ENCODE peak calls at places on chromosomes 6 and 20, in ten cellular contexts. One of them, this sample, is unnamed.

GRCh38 chr6:80523029-80523428 is 416.6 kb downstream of the BCKDHB start:
- DNase-seq in progenitor cell of endocrine pancreas: no peak
- DNase-seq in fibroblast of the aortic adventitia: peak; percentile 87
- DNase-seq in pancreas: no peak
- DNase-seq in right atrium auricular region: no peak
- DNase-seq in left lung: no peak
- DNase-seq in cardiac muscle cell: no peak
- DNase-seq in upper lobe of right lung: no peak
- DNase-seq in heart left ventricle: no peak
- DNase-seq in K562: no peak
- DNase-seq in this sample: no peak

GRCh38 chr20:39076958-39077357 is 114.8 kb downstream of the DHX35 start:
- DNase-seq in progenitor cell of endocrine pancreas: no peak
- DNase-seq in fibroblast of the aortic adventitia: no peak
- DNase-seq in pancreas: no peak
- DNase-seq in right atrium auricular region: no peak
- DNase-seq in left lung: no peak
- DNase-seq in cardiac muscle cell: no peak
- DNase-seq in upper lobe of right lung: no peak
- DNase-seq in heart left ventricle: no peak
- DNase-seq in K562: no peak
- DNase-seq in this sample: no peak

GRCh38 chr6:53587291-53587690 is 42.4 kb upstream of the GCLC start:
- DNase-seq in progenitor cell of endocrine pancreas: no peak
- DNase-seq in fibroblast of the aortic adventitia: no peak
- DNase-seq in pancreas: no peak
- DNase-seq in right atrium auricular region: no peak
- DNase-seq in left lung: no peak
- DNase-seq in cardiac muscle cell: no peak
- DNase-seq in upper lobe of right lung: no peak
- DNase-seq in heart left ventricle: no peak
- DNase-seq in K562: no peak
- DNase-seq in this sample: no peak

GRCh38 chr20:58086763-58087566 is 141.5 kb downstream of the ANKRD60 start:
- DNase-seq in progenitor cell of endocrine pancreas: peak; percentile 27
- DNase-seq in fibroblast of the aortic adventitia: peak; percentile 42
- DNase-seq in pancreas: no peak
- DNase-seq in right atrium auricular region: no peak
- DNase-seq in left lung: no peak
- DNase-seq in cardiac muscle cell: peak; percentile 39
- DNase-seq in upper lobe of right lung: no peak
- DNase-seq in heart left ventricle: peak; percentile 38
- DNase-seq in K562: peak; percentile 54
- DNase-seq in this sample: peak; percentile 26

GRCh38 chr6:170291271-170292110 is 613 bp upstream of the DLL1 start:
- DNase-seq in progenitor cell of endocrine pancreas: peak; percentile 45
- DNase-seq in fibroblast of the aortic adventitia: no peak
- DNase-seq in pancreas: no peak
- DNase-seq in right atrium auricular region: peak; percentile 66
- DNase-seq in left lung: no peak
- DNase-seq in cardiac muscle cell: peak; percentile 72
- DNase-seq in upper lobe of right lung: peak; percentile 79
- DNase-seq in heart left ventricle: peak; percentile 79
- DNase-seq in K562: no peak
- DNase-seq in this sample: no peak

GRCh38 chr20:13510837-13511488 is 127.8 kb downstream of the TASP1 start:
- DNase-seq in progenitor cell of endocrine pancreas: no peak
- DNase-seq in fibroblast of the aortic adventitia: peak; percentile 78
- DNase-seq in pancreas: no peak
- DNase-seq in right atrium auricular region: no peak
- DNase-seq in left lung: no peak
- DNase-seq in cardiac muscle cell: no peak
- DNase-seq in upper lobe of right lung: no peak
- DNase-seq in heart left ventricle: no peak
- DNase-seq in K562: no peak
- DNase-seq in this sample: no peak

GRCh38 chr20:6178537-6178936 is 55.7 kb upstream of the FERMT1 start:
- DNase-seq in progenitor cell of endocrine pancreas: no peak
- DNase-seq in fibroblast of the aortic adventitia: peak; percentile 63
- DNase-seq in pancreas: no peak
- DNase-seq in right atrium auricular region: no peak
- DNase-seq in left lung: no peak
- DNase-seq in cardiac muscle cell: peak; percentile 67
- DNase-seq in upper lobe of right lung: no peak
- DNase-seq in heart left ventricle: no peak
- DNase-seq in K562: no peak
- DNase-seq in this sample: peak; percentile 16

GRCh38 chr20:10337291-10337690 is 96.7 kb downstream of the MKKS start:
- DNase-seq in progenitor cell of endocrine pancreas: no peak
- DNase-seq in fibroblast of the aortic adventitia: no peak
- DNase-seq in pancreas: no peak
- DNase-seq in right atrium auricular region: no peak
- DNase-seq in left lung: no peak
- DNase-seq in cardiac muscle cell: no peak
- DNase-seq in upper lobe of right lung: no peak
- DNase-seq in heart left ventricle: no peak
- DNase-seq in K562: no peak
- DNase-seq in this sample: no peak

GRCh38 chr6:147787407-147787806 is 278.9 kb downstream of the SAMD5 start:
- DNase-seq in progenitor cell of endocrine pancreas: no peak
- DNase-seq in fibroblast of the aortic adventitia: no peak
- DNase-seq in pancreas: no peak
- DNase-seq in right atrium auricular region: no peak
- DNase-seq in left lung: no peak
- DNase-seq in cardiac muscle cell: no peak
- DNase-seq in upper lobe of right lung: no peak
- DNase-seq in heart left ventricle: no peak
- DNase-seq in K562: no peak
- DNase-seq in this sample: no peak

GRCh38 chr6:106510090-106510970 is 119.0 kb downstream of the RTN4IP1 start:
- DNase-seq in progenitor cell of endocrine pancreas: no peak
- DNase-seq in fibroblast of the aortic adventitia: peak; percentile 33
- DNase-seq in pancreas: peak; percentile 44
- DNase-seq in right atrium auricular region: no peak
- DNase-seq in left lung: peak; percentile 87
- DNase-seq in cardiac muscle cell: peak; percentile 42
- DNase-seq in upper lobe of right lung: peak; percentile 92
- DNase-seq in heart left ventricle: peak; percentile 30
- DNase-seq in K562: no peak
- DNase-seq in this sample: no peak

GRCh38 chr6:73513496-73513854 is 7.4 kb downstream of the EEF1A1 start:
- DNase-seq in progenitor cell of endocrine pancreas: no peak
- DNase-seq in fibroblast of the aortic adventitia: peak; percentile 37
- DNase-seq in pancreas: no peak
- DNase-seq in right atrium auricular region: no peak
- DNase-seq in left lung: no peak
- DNase-seq in cardiac muscle cell: no peak
- DNase-seq in upper lobe of right lung: no peak
- DNase-seq in heart left ventricle: no peak
- DNase-seq in K562: no peak
- DNase-seq in this sample: peak; percentile 38

GRCh38 chr6:73514746-73515110 is 6.1 kb downstream of the EEF1A1 start:
- DNase-seq in progenitor cell of endocrine pancreas: no peak
- DNase-seq in fibroblast of the aortic adventitia: peak; percentile 34
- DNase-seq in pancreas: no peak
- DNase-seq in right atrium auricular region: no peak
- DNase-seq in left lung: no peak
- DNase-seq in cardiac muscle cell: no peak
- DNase-seq in upper lobe of right lung: no peak
- DNase-seq in heart left ventricle: no peak
- DNase-seq in K562: no peak
- DNase-seq in this sample: no peak

GRCh38 chr6:73511796-73512195 is 9.0 kb downstream of the EEF1A1 start:
- DNase-seq in progenitor cell of endocrine pancreas: no peak
- DNase-seq in fibroblast of the aortic adventitia: no peak
- DNase-seq in pancreas: no peak
- DNase-seq in right atrium auricular region: no peak
- DNase-seq in left lung: no peak
- DNase-seq in cardiac muscle cell: no peak
- DNase-seq in upper lobe of right lung: no peak
- DNase-seq in heart left ventricle: no peak
- DNase-seq in K562: no peak
- DNase-seq in this sample: no peak

GRCh38 chr6:73516712-73517489 is 3.9 kb downstream of the EEF1A1 start:
- DNase-seq in progenitor cell of endocrine pancreas: no peak
- DNase-seq in fibroblast of the aortic adventitia: peak; percentile 49
- DNase-seq in pancreas: no peak
- DNase-seq in right atrium auricular region: no peak
- DNase-seq in left lung: no peak
- DNase-seq in cardiac muscle cell: no peak
- DNase-seq in upper lobe of right lung: no peak
- DNase-seq in heart left ventricle: no peak
- DNase-seq in K562: no peak
- DNase-seq in this sample: no peak

GRCh38 chr6:73515204-73516101 is 5.4 kb downstream of the EEF1A1 start:
- DNase-seq in progenitor cell of endocrine pancreas: no peak
- DNase-seq in fibroblast of the aortic adventitia: peak; percentile 93
- DNase-seq in pancreas: peak; percentile 41
- DNase-seq in right atrium auricular region: no peak
- DNase-seq in left lung: no peak
- DNase-seq in cardiac muscle cell: peak; percentile 79
- DNase-seq in upper lobe of right lung: no peak
- DNase-seq in heart left ventricle: peak; percentile 45
- DNase-seq in K562: peak; percentile 38
- DNase-seq in this sample: peak; percentile 80
- TF ChIP-seq CTCF in progenitor cell of endocrine pancreas: peak; percentile 74
- TF ChIP-seq CTCF in fibroblast of the aortic adventitia: peak; percentile 60
- TF ChIP-seq CTCF in pancreas: peak; percentile 47
- TF ChIP-seq CTCF in right atrium auricular region: peak; percentile 33
- TF ChIP-seq CTCF in left lung: peak; percentile 56
- TF ChIP-seq CTCF in cardiac muscle cell: peak; percentile 54
- TF ChIP-seq CTCF in upper lobe of right lung: peak; percentile 70
- TF ChIP-seq CTCF in heart left ventricle: peak; percentile 66
- TF ChIP-seq CTCF in K562: peak; percentile 79
- TF ChIP-seq CTCF in this sample: peak; percentile 80

GRCh38 chr20:49790077-49790798 is 22.4 kb upstream of the SLC9A8 start:
- DNase-seq in progenitor cell of endocrine pancreas: no peak
- DNase-seq in fibroblast of the aortic adventitia: peak; percentile 86
- DNase-seq in pancreas: no peak
- DNase-seq in right atrium auricular region: peak; percentile 74
- DNase-seq in left lung: no peak
- DNase-seq in cardiac muscle cell: no peak
- DNase-seq in upper lobe of right lung: no peak
- DNase-seq in heart left ventricle: peak; percentile 33
- DNase-seq in K562: peak; percentile 89
- DNase-seq in this sample: peak; percentile 88

GRCh38 chr20:49791165-49791564 is 21.5 kb upstream of the SLC9A8 start:
- DNase-seq in progenitor cell of endocrine pancreas: no peak
- DNase-seq in fibroblast of the aortic adventitia: no peak
- DNase-seq in pancreas: no peak
- DNase-seq in right atrium auricular region: no peak
- DNase-seq in left lung: no peak
- DNase-seq in cardiac muscle cell: no peak
- DNase-seq in upper lobe of right lung: no peak
- DNase-seq in heart left ventricle: no peak
- DNase-seq in K562: no peak
- DNase-seq in this sample: no peak

GRCh38 chr20:49794336-49795124 is 18.1 kb upstream of the SLC9A8 start:
- DNase-seq in progenitor cell of endocrine pancreas: no peak
- DNase-seq in fibroblast of the aortic adventitia: no peak
- DNase-seq in pancreas: no peak
- DNase-seq in right atrium auricular region: no peak
- DNase-seq in left lung: peak; percentile 67
- DNase-seq in cardiac muscle cell: no peak
- DNase-seq in upper lobe of right lung: peak; percentile 80
- DNase-seq in heart left ventricle: no peak
- DNase-seq in K562: no peak
- DNase-seq in this sample: peak; percentile 34

GRCh38 chr20:49792006-49792405 is 20.6 kb upstream of the SLC9A8 start:
- DNase-seq in progenitor cell of endocrine pancreas: no peak
- DNase-seq in fibroblast of the aortic adventitia: no peak
- DNase-seq in pancreas: no peak
- DNase-seq in right atrium auricular region: no peak
- DNase-seq in left lung: no peak
- DNase-seq in cardiac muscle cell: no peak
- DNase-seq in upper lobe of right lung: no peak
- DNase-seq in heart left ventricle: no peak
- DNase-seq in K562: no peak
- DNase-seq in this sample: no peak

DNA sequence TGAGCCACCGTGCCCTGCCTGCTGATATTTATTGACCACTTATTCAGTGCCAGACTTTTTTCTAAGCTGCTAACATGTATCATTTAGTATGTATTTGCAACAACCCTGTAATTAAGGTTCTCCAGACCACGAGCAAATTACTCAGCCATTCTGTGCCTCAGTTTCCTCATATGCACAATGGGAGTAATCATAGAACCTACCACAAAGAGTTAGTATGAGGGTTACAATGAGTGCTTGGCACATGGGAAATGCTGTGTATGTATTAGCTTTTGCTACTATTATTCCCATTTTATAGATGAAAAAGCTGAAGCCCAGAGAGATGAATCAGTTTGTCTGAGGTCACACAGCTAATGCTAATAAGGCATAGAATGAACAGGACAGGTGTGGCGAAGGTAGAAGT is 20.0 kb upstream of the SLC9A8 start:
- DNase-seq in progenitor cell of endocrine pancreas: no peak
- DNase-seq in fibroblast of the aortic adventitia: no peak
- DNase-seq in pancreas: no peak
- DNase-seq in right atrium auricular region: no peak
- DNase-seq in left lung: no peak
- DNase-seq in cardiac muscle cell: no peak
- DNase-seq in upper lobe of right lung: no peak
- DNase-seq in heart left ventricle: no peak
- DNase-seq in K562: no peak
- DNase-seq in this sample: no peak
- TF ChIP-seq CTCF in progenitor cell of endocrine pancreas: no peak
- TF ChIP-seq CTCF in fibroblast of the aortic adventitia: no peak
- TF ChIP-seq CTCF in pancreas: no peak
- TF ChIP-seq CTCF in right atrium auricular region: no peak
- TF ChIP-seq CTCF in left lung: no peak
- TF ChIP-seq CTCF in cardiac muscle cell: no peak
- TF ChIP-seq CTCF in upper lobe of right lung: no peak
- TF ChIP-seq CTCF in heart left ventricle: no peak
- TF ChIP-seq CTCF in K562: no peak
- TF ChIP-seq CTCF in this sample: no peak

GRCh38 chr6:113854531-113855499 is 2.3 kb upstream of the MARCKS start:
- DNase-seq in progenitor cell of endocrine pancreas: peak; percentile 67
- DNase-seq in fibroblast of the aortic adventitia: peak; percentile 75
- DNase-seq in pancreas: peak; percentile 88
- DNase-seq in right atrium auricular region: peak; percentile 61
- DNase-seq in left lung: peak; percentile 82
- DNase-seq in cardiac muscle cell: peak; percentile 85
- DNase-seq in upper lobe of right lung: peak; percentile 77
- DNase-seq in heart left ventricle: peak; percentile 86
- DNase-seq in K562: peak; percentile 56
- DNase-seq in this sample: peak; percentile 65
- TF ChIP-seq CTCF in progenitor cell of endocrine pancreas: peak; percentile 33
- TF ChIP-seq CTCF in fibroblast of the aortic adventitia: no peak
- TF ChIP-seq CTCF in pancreas: no peak
- TF ChIP-seq CTCF in right atrium auricular region: no peak
- TF ChIP-seq CTCF in left lung: no peak
- TF ChIP-seq CTCF in cardiac muscle cell: peak; percentile 19
- TF ChIP-seq CTCF in upper lobe of right lung: no peak
- TF ChIP-seq CTCF in heart left ventricle: peak; percentile 8
- TF ChIP-seq CTCF in K562: peak; percentile 11
- TF ChIP-seq CTCF in this sample: peak; percentile 44

DNA sequence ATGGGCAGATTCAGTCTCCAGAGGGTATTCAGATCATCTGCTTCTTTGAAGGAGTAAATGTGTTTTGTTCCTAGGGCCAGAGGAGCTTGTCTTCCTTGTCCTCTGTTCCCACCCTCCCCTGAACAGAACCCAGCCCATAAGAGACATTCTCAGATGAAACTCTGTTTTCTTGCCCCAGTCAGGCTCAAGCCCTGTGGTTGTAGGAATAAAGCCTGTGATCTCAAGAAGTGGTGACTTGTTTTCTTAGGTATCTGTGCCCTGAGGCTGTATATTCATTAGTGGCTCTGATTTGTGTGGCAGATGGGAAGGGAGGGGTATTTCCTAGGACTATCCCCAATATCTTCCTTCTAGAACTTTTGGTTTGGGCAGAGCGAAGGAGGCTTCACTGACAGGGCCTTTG is 27.9 kb downstream of the GSS start:
- DNase-seq in progenitor cell of endocrine pancreas: no peak
- DNase-seq in fibroblast of the aortic adventitia: no peak
- DNase-seq in pancreas: no peak
- DNase-seq in right atrium auricular region: no peak
- DNase-seq in left lung: no peak
- DNase-seq in cardiac muscle cell: no peak
- DNase-seq in upper lobe of right lung: no peak
- DNase-seq in heart left ventricle: no peak
- DNase-seq in K562: no peak
- DNase-seq in this sample: peak; percentile 84
- TF ChIP-seq CTCF in progenitor cell of endocrine pancreas: no peak
- TF ChIP-seq CTCF in fibroblast of the aortic adventitia: no peak
- TF ChIP-seq CTCF in pancreas: no peak
- TF ChIP-seq CTCF in right atrium auricular region: no peak
- TF ChIP-seq CTCF in left lung: no peak
- TF ChIP-seq CTCF in cardiac muscle cell: no peak
- TF ChIP-seq CTCF in upper lobe of right lung: no peak
- TF ChIP-seq CTCF in heart left ventricle: no peak
- TF ChIP-seq CTCF in K562: no peak
- TF ChIP-seq CTCF in this sample: no peak

This sample was measured in HFFc6.